ENCODE peak calls at places on chromosomes 13 and 19, in ten cellular contexts. H is CD4-positive, alpha-beta T cell; S is HCT116; V is body of pancreas; N is PC-3; K is CD4-positive, alpha-beta memory T cell; E is SJCRH30; B is hepatocyte; T is endodermal cell; F is Peyer's patch. M is an unnamed sample.

GRCh38 chr19:13018037-13018914 is 23.0 kb downstream of the NFIX start:
- DNase-seq in H (no peak), S (no peak), V (peak; percentile 46), N (peak; percentile 58), K (no peak), E (no peak), B (no peak), T (peak; percentile 68), F (no peak), M (no peak)

GRCh38 chr19:56958428-56958827 is 117.9 kb upstream of the PEG3 start:
- DNase-seq in H (no peak), S (no peak), V (peak; percentile 21), N (no peak), K (no peak), E (peak; percentile 89), B (no peak), T (no peak), F (no peak), M (no peak)

GRCh38 chr19:23286477-23286876 is 36.3 kb upstream of the ZNF724 start:
- DNase-seq in H (no peak), S (no peak), V (no peak), N (no peak), K (no peak), E (peak; percentile 27), B (no peak), T (peak; percentile 74), F (no peak), M (no peak)

GRCh38 chr19:58218899-58219298 is 9.8 kb upstream of the ZNF544 start:
- DNase-seq in H (no peak), S (peak; percentile 40), V (no peak), N (peak; percentile 40), K (no peak), E (peak; percentile 43), B (no peak), T (peak; percentile 76), F (no peak), M (no peak)

GRCh38 chr13:45325806-45326205 is 15.2 kb downstream of the TPT1 start:
- DNase-seq in H (no peak), S (no peak), V (peak; percentile 71), N (peak; percentile 67), K (no peak), E (peak; percentile 94), B (peak; percentile 50), T (no peak), F (no peak), M (peak; percentile 67)

GRCh38 chr19:916645-917322 is 349 bp upstream of the KISS1R start:
- DNase-seq in H (no peak), S (no peak), V (peak; percentile 46), N (no peak), K (no peak), E (no peak), B (peak; percentile 74), T (peak; percentile 79), F (no peak), M (no peak)

GRCh38 chr13:72166102-72166660 is 299.2 kb upstream of the DACH1 start:
- DNase-seq in H (no peak), S (no peak), V (no peak), N (peak; percentile 62), K (no peak), E (no peak), B (no peak), T (no peak), F (no peak), M (no peak)

GRCh38 chr19:27767234-27767633 is 1445.7 kb downstream of the UQCRFS1 start:
- DNase-seq in H (no peak), S (no peak), V (no peak), N (no peak), K (no peak), E (no peak), B (no peak), T (no peak), F (no peak), M (no peak)

GRCh38 chr19:3034845-3035541 is 5.9 kb upstream of the TLE2 start:
- DNase-seq in H (no peak), S (no peak), V (no peak), N (no peak), K (no peak), E (peak; percentile 77), B (peak; percentile 62), T (no peak), F (peak; percentile 66), M (no peak)

GRCh38 chr19:3276341-3276799 is 51.9 kb downstream of the CELF5 start:
- DNase-seq in H (peak; percentile 43), S (peak; percentile 88), V (peak; percentile 52), N (peak; percentile 75), K (no peak), E (no peak), B (peak; percentile 72), T (peak; percentile 99), F (peak; percentile 71), M (peak; percentile 77)

GRCh38 chr13:50731400-50731799 is 112.1 kb downstream of the DLEU7 start:
- DNase-seq in H (no peak), S (no peak), V (no peak), N (no peak), K (no peak), E (peak; percentile 22), B (no peak), T (no peak), F (no peak), M (peak; percentile 88)

GRCh38 chr13:113735194-113735593 is 23.8 kb upstream of the TMEM255B start:
- DNase-seq in H (no peak), S (no peak), V (no peak), N (no peak), K (no peak), E (no peak), B (no peak), T (no peak), F (peak; percentile 16), M (no peak)

GRCh38 chr13:93079294-93079693 is 147.3 kb upstream of the GPC6 start:
- DNase-seq in H (no peak), S (no peak), V (no peak), N (peak; percentile 12), K (no peak), E (peak; percentile 47), B (no peak), T (no peak), F (no peak), M (no peak)

GRCh38 chr13:98222081-98222554 is 45.0 kb upstream of the RNF113B start:
- DNase-seq in H (no peak), S (no peak), V (peak; percentile 88), N (peak; percentile 30), K (no peak), E (peak; percentile 33), B (no peak), T (peak; percentile 10), F (no peak), M (no peak)

GRCh38 chr19:18669524-18669817 is 14.0 kb upstream of the CRTC1 start:
- DNase-seq in H (no peak), S (no peak), V (no peak), N (no peak), K (no peak), E (no peak), B (no peak), T (no peak), F (no peak), M (no peak)

GRCh38 chr19:51127755-51128154 is 3.0 kb downstream of the SIGLEC9 start:
- DNase-seq in H (no peak), S (no peak), V (no peak), N (peak; percentile 72), K (no peak), E (no peak), B (no peak), T (no peak), F (no peak), M (no peak)

GRCh38 chr19:50716178-50717025 is 3.2 kb downstream of the SHANK1 start:
- DNase-seq in H (no peak), S (no peak), V (no peak), N (no peak), K (no peak), E (no peak), B (no peak), T (no peak), F (no peak), M (no peak)

GRCh38 chr13:62293081-62293480 is 877.4 kb upstream of the PCDH20 start:
- DNase-seq in H (no peak), S (no peak), V (no peak), N (peak; percentile 46), K (no peak), E (peak; percentile 15), B (peak; percentile 4), T (no peak), F (no peak), M (peak; percentile 5)

GRCh38 chr13:21297914-21298831 is 121.7 kb downstream of the MRPL57 start:
- DNase-seq in H (peak; percentile 81), S (peak; percentile 86), V (peak; percentile 90), N (peak; percentile 87), K (peak; percentile 84), E (peak; percentile 94), B (peak; percentile 97), T (peak; percentile 95), F (peak; percentile 93), M (peak; percentile 86)
- H3K27ac ChIP-seq in H (no peak overlapping the region), S (peak overlapping the region; percentile 71), V (peak overlapping the region; percentile 82), N (peak overlapping the region; percentile 44), K (peak overlapping the region; percentile 59), E (no peak overlapping the region), B (peak overlapping the region; percentile 75), T (peak overlapping the region; percentile 31), F (peak overlapping the region; percentile 32), M (peak overlapping the region; percentile 88)

GRCh38 chr13:49308977-49309408 is 61.3 kb downstream of the CDADC1 start:
- DNase-seq in H (no peak), S (no peak), V (peak; percentile 89), N (no peak), K (no peak), E (no peak), B (no peak), T (no peak), F (no peak), M (no peak)
- H3K27ac ChIP-seq in H (no peak overlapping the region), S (no peak overlapping the region), V (peak overlapping the region; percentile 89), N (no peak overlapping the region), K (no peak overlapping the region), E (no peak overlapping the region), B (peak overlapping the region; percentile 39), T (no peak overlapping the region), F (peak overlapping the region; percentile 67), M (no peak overlapping the region)

DNA sequence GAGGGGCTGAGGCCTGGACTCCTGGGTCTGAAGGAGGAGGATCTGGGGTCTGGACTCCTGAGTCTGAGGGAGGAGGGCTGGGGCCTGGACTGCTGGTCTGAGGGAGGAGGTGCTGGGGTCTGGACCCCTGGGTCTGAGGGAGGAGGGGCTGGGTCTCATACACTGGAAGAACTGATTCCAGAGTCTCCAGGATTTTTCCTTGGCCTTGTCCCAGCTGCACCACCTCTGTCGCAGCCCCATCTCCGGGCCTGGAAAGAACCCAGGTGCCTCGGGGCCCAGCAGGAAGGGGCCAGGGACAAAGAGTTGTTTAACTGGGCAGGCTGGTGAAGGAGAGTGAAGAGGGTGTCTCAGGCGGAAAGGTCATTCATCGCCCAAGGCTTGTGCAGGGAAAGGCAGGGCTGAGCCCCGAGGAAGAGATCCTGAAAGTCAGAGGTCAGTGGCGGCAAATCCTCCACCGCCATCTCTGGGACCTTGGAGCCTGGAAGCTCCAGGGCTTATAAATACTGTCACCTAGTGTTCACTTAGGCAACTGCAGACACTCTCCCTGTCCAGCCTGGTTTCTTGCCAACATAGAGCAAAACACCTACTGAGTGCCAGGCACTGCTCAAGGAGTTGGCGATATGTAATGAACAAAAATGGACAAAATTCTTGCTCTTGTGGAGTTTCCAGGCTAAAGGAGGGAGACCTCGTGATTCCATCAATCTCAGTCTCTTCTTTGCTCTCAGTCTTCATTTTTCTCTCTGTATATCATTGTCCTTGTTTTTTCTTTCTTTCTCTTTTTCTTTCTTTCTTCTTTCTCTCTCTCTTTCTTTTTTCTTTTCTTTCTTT is 4.4 kb upstream of the KCNN4 start:
- DNase-seq in H (no peak), S (peak; percentile 79), V (peak; percentile 46), N (peak; percentile 84), K (peak; percentile 61), E (peak; percentile 82), B (peak; percentile 82), T (peak; percentile 88), F (peak; percentile 61), M (peak; percentile 70)
- H3K27ac ChIP-seq in H (peak overlapping the region; percentile 75), S (peak overlapping the region; percentile 94), V (no peak overlapping the region), N (peak overlapping the region; percentile 98), K (peak overlapping the region; percentile 46), E (no peak overlapping the region), B (peak overlapping the region; percentile 26), T (no peak overlapping the region), F (peak overlapping the region; percentile 78), M (peak overlapping the region; percentile 96)

GRCh38 chr19:38699027-38699346 is 45.3 kb downstream of the CAPN12 start:
- DNase-seq in H (no peak), S (no peak), V (no peak), N (no peak), K (no peak), E (no peak), B (no peak), T (no peak), F (no peak), M (peak; percentile 59)
- H3K27ac ChIP-seq in H (no peak overlapping the region), S (no peak overlapping the region), V (peak overlapping the region; percentile 63), N (no peak overlapping the region), K (no peak overlapping the region), E (no peak overlapping the region), B (peak overlapping the region; percentile 97), T (peak overlapping the region; percentile 87), F (peak overlapping the region; percentile 0), M (peak overlapping the region; percentile 87)

M was measured in RWPE1.